ENCODE peak calls at places on chromosome X, in six cellular contexts. One of them, this sample, is unnamed.

GRCh38 chrX:39532761-39533160 is 565.0 kb downstream of the BCOR start:
- DNase-seq in stimulated activated CD4-positive, alpha-beta T cell treated with anti-CD3 and anti-CD28 coated beads, Interleukin-4, amount 100 ng/mL, for 4 hours: no peak
- DNase-seq in heart right ventricle: no peak
- DNase-seq in anterior cingulate cortex: no peak
- DNase-seq in SJSA1: no peak
- DNase-seq in H54: no peak
- DNase-seq in this sample: no peak

GRCh38 chrX:30212172-30212571 is 3.2 kb upstream of the MAGEB2 start:
- DNase-seq in heart right ventricle: no peak
- DNase-seq in SJSA1: no peak
- DNase-seq in stimulated activated CD4-positive, alpha-beta T cell treated with anti-CD3 and anti-CD28 coated beads, Interleukin-4, amount 100 ng/mL, for 4 hours: no peak
- DNase-seq in anterior cingulate cortex: no peak
- DNase-seq in H54: no peak
- DNase-seq in this sample: no peak

GRCh38 chrX:115147220-115147619 is 42.0 kb upstream of the RBMXL3 start:
- DNase-seq in H54: no peak
- DNase-seq in anterior cingulate cortex: no peak
- DNase-seq in heart right ventricle: no peak
- DNase-seq in stimulated activated CD4-positive, alpha-beta T cell treated with anti-CD3 and anti-CD28 coated beads, Interleukin-4, amount 100 ng/mL, for 4 hours: no peak
- DNase-seq in SJSA1: no peak
- DNase-seq in this sample: no peak

GRCh38 chrX:70436380-70436779 is 8.3 kb upstream of the DLG3 start:
- DNase-seq in H54: no peak
- DNase-seq in SJSA1: no peak
- DNase-seq in anterior cingulate cortex: no peak
- DNase-seq in stimulated activated CD4-positive, alpha-beta T cell treated with anti-CD3 and anti-CD28 coated beads, Interleukin-4, amount 100 ng/mL, for 4 hours: no peak
- DNase-seq in heart right ventricle: no peak
- DNase-seq in this sample: no peak

GRCh38 chrX:21276736-21277433 is 97.3 kb upstream of the CNKSR2 start:
- DNase-seq in anterior cingulate cortex: no peak
- DNase-seq in H54: no peak
- DNase-seq in stimulated activated CD4-positive, alpha-beta T cell treated with anti-CD3 and anti-CD28 coated beads, Interleukin-4, amount 100 ng/mL, for 4 hours: no peak
- DNase-seq in SJSA1: no peak
- DNase-seq in heart right ventricle: no peak
- DNase-seq in this sample: no peak

GRCh38 chrX:18558799-18559198 is 113.1 kb downstream of the RS1 start:
- DNase-seq in heart right ventricle: no peak
- DNase-seq in SJSA1: no peak
- DNase-seq in stimulated activated CD4-positive, alpha-beta T cell treated with anti-CD3 and anti-CD28 coated beads, Interleukin-4, amount 100 ng/mL, for 4 hours: no peak
- DNase-seq in anterior cingulate cortex: no peak
- DNase-seq in H54: no peak
- DNase-seq in this sample: no peak

GRCh38 chrX:17442898-17443297 is 67.9 kb downstream of the NHS start:
- DNase-seq in H54: no peak
- DNase-seq in heart right ventricle: no peak
- DNase-seq in stimulated activated CD4-positive, alpha-beta T cell treated with anti-CD3 and anti-CD28 coated beads, Interleukin-4, amount 100 ng/mL, for 4 hours: no peak
- DNase-seq in anterior cingulate cortex: no peak
- DNase-seq in SJSA1: no peak
- DNase-seq in this sample: no peak

GRCh38 chrX:105297041-105297440 is 76.5 kb upstream of the TEX13A start:
- DNase-seq in heart right ventricle: no peak
- DNase-seq in anterior cingulate cortex: no peak
- DNase-seq in SJSA1: no peak
- DNase-seq in stimulated activated CD4-positive, alpha-beta T cell treated with anti-CD3 and anti-CD28 coated beads, Interleukin-4, amount 100 ng/mL, for 4 hours: no peak
- DNase-seq in H54: no peak
- DNase-seq in this sample: no peak

This sample was measured in BJ.